ENCODE peak calls at places on chromosomes 12 and 14, in ten cellular contexts. V is stomach; O is endothelial cell of umbilical vein; G is CD8-positive, alpha-beta T cell; C is fibroblast of lung; T is neuronal stem cell; N is esophagus squamous epithelium; A is heart right ventricle; W is GM23248; F is gastrocnemius medialis. H is an unnamed sample.

GRCh38 chr12:130846386-130846785 is 7.3 kb upstream of the STX2 start:
- DNase-seq in G (no peak), N (no peak), T (no peak), W (peak; percentile 65), O (no peak), F (no peak), V (no peak), A (no peak), C (no peak), H (no peak)

GRCh38 chr14:36085861-36086260 is 90.7 kb downstream of the PTCSC3 start:
- DNase-seq in A (no peak), F (no peak), C (no peak), T (no peak), W (no peak), N (no peak), V (no peak), G (no peak), O (no peak), H (no peak)

GRCh38 chr14:23055621-23056256 is 1.6 kb downstream of the CDH24 start:
- DNase-seq in A (no peak), V (no peak), O (no peak), F (no peak), C (peak; percentile 30), N (no peak), G (no peak), W (peak; percentile 53), T (no peak), H (no peak)

GRCh38 chr12:12010277-12011031 is 60.3 kb upstream of the BCL2L14 start:
- DNase-seq in G (peak; percentile 67), C (peak; percentile 58), V (no peak), A (peak; percentile 41), W (peak; percentile 68), N (peak; percentile 24), O (no peak), F (peak; percentile 16), T (no peak), H (peak; percentile 36)

GRCh38 chr14:23863836-23864235 is 89.7 kb upstream of the DHRS4 start:
- DNase-seq in A (no peak), T (no peak), O (no peak), F (no peak), G (no peak), W (no peak), V (no peak), N (no peak), C (no peak), H (no peak)

GRCh38 chr12:131159660-131160059 is 206.0 kb downstream of the ADGRD1 start:
- DNase-seq in W (no peak), T (no peak), G (no peak), O (no peak), A (no peak), N (no peak), C (no peak), V (no peak), F (no peak), H (no peak)

GRCh38 chr12:100868487-100868886 is 73.9 kb downstream of the ANO4 start:
- DNase-seq in O (no peak), W (peak; percentile 86), F (no peak), G (no peak), N (no peak), C (peak; percentile 25), V (no peak), A (no peak), T (no peak), H (no peak)

GRCh38 chr12:22105542-22105941 is 59.5 kb downstream of the CMAS start:
- DNase-seq in W (no peak), F (no peak), C (peak; percentile 28), G (no peak), A (no peak), T (no peak), V (no peak), N (no peak), O (no peak), H (no peak)

GRCh38 chr14:103298620-103299019 is 35.4 kb upstream of the EIF5 start:
- DNase-seq in F (no peak), C (no peak), N (no peak), V (no peak), W (no peak), T (no peak), O (no peak), G (no peak), A (no peak), H (no peak)

GRCh38 chr14:104684449-104684821 is 5.0 kb upstream of the INF2 start:
- DNase-seq in V (no peak), F (no peak), T (no peak), O (no peak), C (no peak), W (no peak), N (no peak), G (no peak), A (no peak), H (no peak)
- H3K4me1 ChIP-seq in V (peaks cover 58% of the 10 kb centered on the region), F (peaks cover 39% of the 10 kb centered on the region), T (peaks cover 51% of the 10 kb centered on the region), O (peaks cover 36% of the 10 kb centered on the region), C (peaks cover 42% of the 10 kb centered on the region), W (peaks cover 33% of the 10 kb centered on the region), N (peaks cover 57% of the 10 kb centered on the region), G (peaks cover 34% of the 10 kb centered on the region), A (peaks cover 63% of the 10 kb centered on the region), H (peaks cover 66% of the 10 kb centered on the region)

GRCh38 chr12:69744109-69744508 is 5.4 kb downstream of the RAB3IP start:
- DNase-seq in O (no peak), C (no peak), V (no peak), W (no peak), F (no peak), G (no peak), T (no peak), A (no peak), N (no peak), H (no peak)
- H3K27me3 ChIP-seq in O (no peaks in the 10 kb centered on the region), C (no peaks in the 10 kb centered on the region), V (no peaks in the 10 kb centered on the region), W (peaks cover 44% of the 10 kb centered on the region), F (no peaks in the 10 kb centered on the region), G (no peaks in the 10 kb centered on the region), T (no peaks in the 10 kb centered on the region), A (no peaks in the 10 kb centered on the region), N (no peaks in the 10 kb centered on the region), H (peaks cover 4% of the 10 kb centered on the region)

DNA sequence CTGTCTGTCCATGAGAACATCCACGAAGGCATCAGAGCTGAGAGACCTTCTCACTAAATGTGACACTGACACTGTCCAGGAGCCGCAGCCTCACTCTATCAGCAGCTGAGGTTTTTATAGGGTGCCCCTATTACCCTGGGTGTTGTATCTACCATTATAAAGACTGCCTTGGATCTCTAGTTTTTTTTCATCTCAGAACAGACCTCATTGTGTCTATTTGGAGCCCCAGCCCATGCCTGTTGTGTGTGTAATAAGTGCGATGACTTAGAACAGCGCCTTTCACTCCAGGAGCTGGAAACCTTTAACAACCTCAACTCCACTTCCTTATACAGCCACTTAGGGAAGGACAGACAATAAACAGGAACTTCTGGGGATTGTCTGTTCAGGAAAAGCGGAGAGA is 420.4 kb downstream of the RAD51B start:
- DNase-seq in V (no peak), O (peak; percentile 39), T (no peak), N (no peak), G (no peak), C (no peak), A (no peak), W (no peak), F (no peak), H (no peak)
- H3K4me1 ChIP-seq in V (peaks cover 27% of the 10 kb centered on the region), O (peaks cover 8% of the 10 kb centered on the region), T (peaks cover 10% of the 10 kb centered on the region), N (peaks cover 3% of the 10 kb centered on the region), G (no peaks in the 10 kb centered on the region), C (no peaks in the 10 kb centered on the region), A (peaks cover 47% of the 10 kb centered on the region), W (no peaks in the 10 kb centered on the region), F (peaks cover 43% of the 10 kb centered on the region), H (peaks cover 42% of the 10 kb centered on the region)

GRCh38 chr14:104781271-104782077 is 14.1 kb downstream of the AKT1 start:
- DNase-seq in N (no peak), C (no peak), W (no peak), A (no peak), F (no peak), G (no peak), V (no peak), O (no peak), T (no peak), H (no peak)
- H3K27me3 ChIP-seq in N (no peaks in the 10 kb centered on the region), C (no peaks in the 10 kb centered on the region), W (no peaks in the 10 kb centered on the region), A (no peaks in the 10 kb centered on the region), F (no peaks in the 10 kb centered on the region), G (no peaks in the 10 kb centered on the region), V (no peaks in the 10 kb centered on the region), O (no peaks in the 10 kb centered on the region), T (no peaks in the 10 kb centered on the region), H (no peaks in the 10 kb centered on the region)

DNA sequence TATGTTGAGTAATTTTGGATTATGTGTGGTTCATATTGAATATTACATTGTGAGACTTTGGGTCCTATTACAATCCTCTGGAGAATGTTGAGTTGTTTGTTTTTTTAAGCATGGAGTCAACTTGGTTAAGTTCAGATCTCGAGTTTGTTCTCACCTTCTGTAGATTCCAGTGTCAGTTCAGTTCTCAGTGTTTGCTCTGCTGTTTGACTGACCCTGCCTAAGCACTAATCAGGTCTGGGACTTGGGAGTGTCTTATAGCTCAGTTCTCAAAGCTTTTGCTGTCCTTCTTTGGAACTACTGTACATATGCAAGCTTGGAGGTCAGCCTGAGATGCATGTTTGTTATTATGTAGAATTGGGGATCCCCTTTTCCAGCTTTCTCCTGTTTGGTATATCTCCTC is 63.1 kb downstream of the DIP2B start:
- DNase-seq in N (no peak), F (no peak), C (peak; percentile 71), G (no peak), O (peak; percentile 28), V (no peak), T (no peak), W (peak; percentile 12), A (no peak), H (no peak)
- H3K4me1 ChIP-seq in N (peaks cover 15% of the 10 kb centered on the region), F (peaks cover 24% of the 10 kb centered on the region), C (peaks cover 23% of the 10 kb centered on the region), G (peaks cover 14% of the 10 kb centered on the region), O (peaks cover 42% of the 10 kb centered on the region), V (peaks cover 45% of the 10 kb centered on the region), T (peaks cover 5% of the 10 kb centered on the region), W (peaks cover 46% of the 10 kb centered on the region), A (peaks cover 74% of the 10 kb centered on the region), H (peaks cover 74% of the 10 kb centered on the region)

GRCh38 chr12:114555451-114555850 is 128.5 kb downstream of the TBX3 start:
- DNase-seq in O (no peak), G (no peak), W (no peak), N (no peak), V (no peak), C (no peak), F (no peak), A (no peak), T (no peak), H (no peak)
- H3K27me3 ChIP-seq in O (no peaks in the 10 kb centered on the region), G (no peaks in the 10 kb centered on the region), W (peaks cover 6% of the 10 kb centered on the region), N (peaks cover 9% of the 10 kb centered on the region), V (no peaks in the 10 kb centered on the region), C (no peaks in the 10 kb centered on the region), F (no peaks in the 10 kb centered on the region), A (peaks cover 5% of the 10 kb centered on the region), T (no peaks in the 10 kb centered on the region), H (peaks cover 64% of the 10 kb centered on the region)

GRCh38 chr12:29033519-29033918 is 115.6 kb upstream of the FAR2 start:
- DNase-seq in O (no peak), N (no peak), V (no peak), C (no peak), W (no peak), T (no peak), F (no peak), G (no peak), A (no peak), H (no peak)
- H3K4me1 ChIP-seq in O (no peaks in the 10 kb centered on the region), N (no peaks in the 10 kb centered on the region), V (no peaks in the 10 kb centered on the region), C (no peaks in the 10 kb centered on the region), W (peaks cover 1% of the 10 kb centered on the region), T (no peaks in the 10 kb centered on the region), F (no peaks in the 10 kb centered on the region), G (no peaks in the 10 kb centered on the region), A (no peaks in the 10 kb centered on the region), H (no peaks in the 10 kb centered on the region)

GRCh38 chr12:53960187-53961024 is 5.7 kb downstream of the HOXC12 start:
- DNase-seq in G (no peak), W (no peak), F (no peak), C (no peak), O (no peak), N (no peak), V (no peak), T (no peak), A (no peak), H (no peak)
- H3K27me3 ChIP-seq in G (peaks cover 82% of the 10 kb centered on the region), W (peaks cover 100% of the 10 kb centered on the region), F (peaks cover 95% of the 10 kb centered on the region), C (peaks cover 95% of the 10 kb centered on the region), O (peaks cover 90% of the 10 kb centered on the region), N (peaks cover 100% of the 10 kb centered on the region), V (peaks cover 82% of the 10 kb centered on the region), T (peaks cover 67% of the 10 kb centered on the region), A (peaks cover 100% of the 10 kb centered on the region), H (peaks cover 100% of the 10 kb centered on the region)